ENCODE peak calls at places on chromosomes 4 and X, in nine cellular contexts. B is fibroblast of mammary gland, R is left lung, Q is OCI-LY7, U is WTC11, D is endothelial cell, Y is BJ, V is thoracic aorta, Z is AG10803. S is an unnamed sample.
A peak's percentile ranks its signal among the peaks of the same experiment; 100 is the strongest.

GRCh38 chr4:100391913-100392312 is 125.9 kb downstream of the EMCN start:
- DNase-seq in V (no peak), D (no peak), Q (no peak), U (no peak), B (peak; percentile 69), R (no peak), Y (no peak), Z (peak; percentile 68), S (no peak)

GRCh38 chr4:17030543-17030942 is 132.1 kb upstream of the LDB2 start:
- DNase-seq in U (no peak), Q (no peak), Z (peak; percentile 80), B (peak; percentile 96), V (no peak), D (no peak), R (no peak), Y (peak; percentile 54), S (no peak)

GRCh38 chr4:52051615-52052474 is 741 bp downstream of the SPATA18 start:
- DNase-seq in B (peak; percentile 85), D (peak; percentile 86), U (peak; percentile 91), Q (no peak), R (peak; percentile 84), Z (peak; percentile 91), V (peak; percentile 19), Y (peak; percentile 47), S (peak; percentile 70)

GRCh38 chrX:2710041-2710471 is 19.0 kb downstream of the CD99 start:
- DNase-seq in Y (peak; percentile 82), V (no peak), Q (no peak), R (no peak), U (no peak), B (peak; percentile 93), D (no peak), Z (peak; percentile 83), S (no peak)

GRCh38 chr4:112857461-112857860 is 192.0 kb upstream of the ANK2 start:
- DNase-seq in Q (no peak), R (no peak), B (peak; percentile 95), Y (peak; percentile 90), Z (peak; percentile 89), U (no peak), D (no peak), V (peak; percentile 41), S (no peak)

GRCh38 chrX:153873282-153874090 is 12.5 kb downstream of the L1CAM start:
- DNase-seq in V (no peak), D (no peak), B (no peak), Z (no peak), R (no peak), U (no peak), Q (no peak), Y (no peak), S (no peak)

GRCh38 chr4:60500860-60501259 is 699.3 kb upstream of the ADGRL3 start:
- DNase-seq in Z (no peak), B (no peak), D (no peak), Q (no peak), V (no peak), U (no peak), Y (no peak), R (no peak), S (no peak)

GRCh38 chr4:101411926-101412325 is 64.6 kb upstream of the PPP3CA start:
- DNase-seq in Z (no peak), V (no peak), Y (no peak), R (no peak), U (no peak), D (no peak), B (no peak), Q (no peak), S (no peak)

GRCh38 chr4:99285387-99285786 is 5.4 kb downstream of the ADH1A start:
- DNase-seq in Z (no peak), Q (no peak), U (no peak), Y (no peak), B (no peak), V (no peak), D (no peak), R (no peak), S (no peak)

GRCh38 chrX:30513284-30513683 is 64.3 kb downstream of the TASL start:
- DNase-seq in Y (no peak), V (no peak), B (peak; percentile 25), R (no peak), D (no peak), U (no peak), Z (no peak), Q (peak; percentile 4), S (no peak)

GRCh38 chr4:189143255-189143654 is 797.4 kb upstream of the FRG1 start:
- DNase-seq in Z (no peak), U (no peak), Q (no peak), V (no peak), Y (no peak), B (no peak), R (no peak), D (no peak), S (no peak)

GRCh38 chr4:76028242-76028859 is 5.1 kb upstream of the CXCL10 start:
- DNase-seq in Y (no peak), V (no peak), U (no peak), B (peak; percentile 37), D (no peak), Z (no peak), Q (no peak), R (no peak), S (no peak)

GRCh38 chrX:74534569-74535038 is 79.8 kb downstream of the RLIM start:
- DNase-seq in Z (peak; percentile 56), Y (peak; percentile 11), R (no peak), V (no peak), D (no peak), Q (no peak), B (peak; percentile 36), U (no peak), S (no peak)

GRCh38 chr4:2924765-2925301 is 38.4 kb downstream of the NOP14 start:
- DNase-seq in Y (no peak), Q (no peak), V (no peak), Z (no peak), U (no peak), D (no peak), R (peak; percentile 27), B (no peak), S (no peak)

GRCh38 chrX:39162322-39162721 is 361.1 kb downstream of the MID1IP1 start:
- DNase-seq in B (no peak), Z (no peak), D (peak; percentile 25), V (no peak), R (no peak), U (peak; percentile 26), Y (no peak), Q (no peak), S (peak; percentile 46)

GRCh38 chr4:132792305-132792704 is 356.8 kb upstream of the PCDH10 start:
- DNase-seq in Z (no peak), Y (no peak), R (no peak), Q (no peak), D (no peak), V (no peak), U (no peak), B (no peak), S (no peak)

GRCh38 chr4:113978561-113979156 is 788 bp downstream of the ARSJ start:
- DNase-seq in U (peak; percentile 35), D (peak; percentile 19), Z (no peak), V (no peak), Y (no peak), Q (no peak), R (peak; percentile 37), B (no peak), S (peak; percentile 20)

GRCh38 chrX:136608295-136608933 is 39.5 kb upstream of the CD40LG start:
- DNase-seq in Y (no peak), Z (peak; percentile 15), Q (peak; percentile 21), U (peak; percentile 42), V (no peak), B (peak; percentile 41), R (peak; percentile 43), D (peak; percentile 3), S (peak; percentile 5)
- TF ChIP-seq CTCF in Y (no peak), Z (peak; percentile 31), Q (peak; percentile 60), U (no peak), V (no peak), B (peak; percentile 32), R (peak; percentile 22), D (no peak), S (peak; percentile 13)

GRCh38 chr4:140640150-140640748 is 71.5 kb upstream of the UCP1 start:
- DNase-seq in Q (no peak), Z (no peak), U (no peak), B (no peak), R (no peak), D (no peak), Y (no peak), V (no peak), S (no peak)
- TF ChIP-seq CTCF in Q (no peak), Z (no peak), U (no peak), B (no peak), R (no peak), D (no peak), Y (no peak), V (no peak), S (no peak)

DNA sequence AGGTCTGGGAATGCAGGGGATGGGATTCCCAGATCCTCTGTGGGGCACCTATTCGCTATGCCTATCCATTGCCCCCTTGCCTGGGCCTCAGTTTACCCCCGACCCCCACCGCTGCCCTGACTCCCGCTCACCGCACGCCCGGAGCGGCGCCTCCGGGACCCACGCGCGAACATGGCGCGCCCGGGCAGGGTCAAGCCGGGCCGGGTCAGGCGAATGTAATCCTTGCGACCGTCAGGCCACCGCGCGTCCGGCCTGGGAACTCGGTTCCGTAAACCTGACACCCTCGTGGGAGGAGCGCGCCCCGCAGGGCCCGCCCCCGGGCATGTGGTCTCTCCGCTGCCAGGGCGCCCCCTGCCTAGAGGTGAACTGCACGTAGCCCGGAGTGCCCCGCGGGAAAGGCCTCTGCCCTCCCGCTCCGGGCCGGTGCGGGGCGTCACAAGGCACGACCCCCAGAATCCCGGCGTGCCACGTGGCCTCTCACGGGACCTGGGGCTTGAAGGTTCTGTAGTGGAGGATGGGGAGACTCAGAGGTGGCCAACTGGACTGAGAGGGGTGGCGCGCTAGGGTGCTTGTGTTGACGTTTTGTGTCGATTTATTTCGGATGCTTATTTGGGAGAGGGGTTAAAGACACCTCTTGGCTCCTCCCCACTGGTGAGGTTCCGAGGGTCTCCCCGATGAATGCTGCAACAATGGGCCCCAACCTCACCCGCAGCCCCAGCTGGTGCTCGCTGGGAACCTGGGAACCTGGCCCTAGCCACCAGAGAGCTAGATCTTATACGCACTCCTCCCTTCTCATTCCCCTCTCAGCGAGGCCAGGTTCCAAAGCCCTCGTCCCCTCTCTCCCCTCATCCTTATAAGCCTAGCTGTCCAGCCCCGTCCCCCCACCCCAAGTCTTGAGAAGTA is at the start of gene PRICKLE3:
- DNase-seq in Y (no peak), R (peak; percentile 87), Q (peak; percentile 87), D (peak; percentile 76), V (no peak), B (peak; percentile 54), Z (peak; percentile 52), U (peak; percentile 82), S (peak; percentile 80)
- TF ChIP-seq CTCF in Y (peak; percentile 46), R (peak; percentile 30), Q (peak; percentile 72), D (no peak), V (no peak), B (peak; percentile 12), Z (peak; percentile 21), U (no peak), S (no peak)

DNA sequence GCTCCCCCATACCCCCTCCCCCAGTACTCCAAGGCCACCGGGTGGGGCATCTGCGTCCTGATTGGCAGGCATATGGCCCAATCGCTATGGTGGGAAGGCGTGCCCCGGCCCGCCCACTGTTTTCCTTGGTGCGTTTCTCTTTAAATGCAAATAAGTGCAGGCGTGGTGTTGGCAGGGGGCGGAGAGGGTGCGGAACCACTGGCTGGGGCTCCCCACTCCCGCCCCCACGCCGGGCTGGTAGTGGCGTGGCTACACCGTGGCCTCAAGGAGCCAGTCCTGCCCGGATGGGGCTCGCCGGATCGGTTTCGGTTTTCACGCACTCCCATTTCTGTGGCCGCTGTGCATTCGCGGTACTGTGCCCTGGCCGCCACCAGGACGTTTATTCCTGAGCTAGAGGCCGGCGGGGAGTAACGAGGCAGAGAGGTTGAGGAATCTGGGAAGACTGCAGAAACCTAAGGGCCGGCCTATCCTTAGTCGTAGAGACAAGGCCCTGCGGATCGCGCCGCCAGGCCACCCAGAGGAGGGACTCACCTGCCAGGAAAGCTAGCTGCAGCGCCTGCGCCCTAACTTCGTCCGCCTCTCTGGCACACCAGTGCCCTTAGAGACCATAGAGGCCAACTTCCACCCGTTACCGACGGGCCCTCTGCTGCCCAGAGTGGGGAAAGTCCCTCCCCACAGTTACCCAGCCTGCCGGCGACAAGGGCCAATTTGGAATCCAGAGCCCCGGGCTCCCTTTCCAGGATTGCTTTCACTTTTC is 405 bp upstream of the AMER1 start:
- DNase-seq in Z (peak; percentile 91), D (peak; percentile 72), V (peak; percentile 72), Y (peak; percentile 75), Q (peak; percentile 91), B (peak; percentile 85), U (peak; percentile 89), R (peak; percentile 93), S (peak; percentile 90)
- TF ChIP-seq CTCF in Z (peak; percentile 21), D (no peak), V (no peak), Y (peak; percentile 15), Q (peak; percentile 46), B (no peak), U (no peak), R (no peak), S (no peak)

S was measured in nephron progenitor cell.